ENCODE peak calls at places on chromosomes 2 and 18, in four cellular contexts. U, F, D and G are unnamed samples.

GRCh38 chr2:55048514-55048924 is 1.7 kb downstream of the RTN4 start:
- DNase-seq in U (no peak), F (peak), D (no peak), G (no peak)

GRCh38 chr2:183010112-183010511 is 28.1 kb downstream of the NCKAP1 start:
- DNase-seq in D (no peak), U (peak), F (peak), G (no peak)

GRCh38 chr2:152243723-152244122 is 68.2 kb upstream of the STAM2 start:
- DNase-seq in D (no peak), F (no peak), U (no peak), G (no peak)

GRCh38 chr2:121360566-121361300 is 75.7 kb upstream of the TFCP2L1 start:
- DNase-seq in D (peak), U (peak), F (peak), G (peak)

GRCh38 chr2:176174850-176175728 is 13.4 kb upstream of the HOXD1 start:
- DNase-seq in D (no peak), U (no peak), F (peak), G (no peak)

GRCh38 chr2:44642123-44642857 is 280.5 kb downstream of the CAMKMT start:
- DNase-seq in U (no peak), D (no peak), F (no peak), G (no peak)

GRCh38 chr18:1013951-1014350 is 109.3 kb downstream of the ADCYAP1 start:
- DNase-seq in D (no peak), F (no peak), U (no peak), G (no peak)

GRCh38 chr2:120436885-120437603 is 91.1 kb downstream of the INHBB start:
- DNase-seq in F (no peak), U (no peak), D (no peak), G (peak)

GRCh38 chr2:120780402-120780801 is 44.7 kb downstream of the GLI2 start:
- DNase-seq in F (no peak), U (no peak), D (no peak), G (no peak)

GRCh38 chr2:3124921-3125760 is 252.5 kb downstream of the EIPR1 start:
- DNase-seq in D (no peak), F (no peak), U (no peak), G (no peak)

GRCh38 chr2:240759454-240759853 is 60.6 kb downstream of the KIF1A start:
- DNase-seq in D (no peak), U (no peak), F (no peak), G (no peak)

GRCh38 chr2:77552956-77553355 is 30.8 kb upstream of the LRRTM4 start:
- DNase-seq in U (no peak), F (no peak), D (no peak), G (no peak)

GRCh38 chr2:29113027-29113686 is 2.1 kb upstream of the CLIP4 start:
- DNase-seq in D (no peak), F (no peak), U (no peak), G (no peak)

GRCh38 chr18:76252880-76253279 is 242.2 kb downstream of the ZNF516 start:
- DNase-seq in D (no peak), F (no peak), U (no peak), G (no peak)

GRCh38 chr2:150705767-150706166 is 218.3 kb upstream of the RND3 start:
- DNase-seq in D (no peak), U (no peak), F (no peak), G (no peak)

GRCh38 chr18:46621871-46622270 is 35.1 kb downstream of the LOXHD1 start:
- DNase-seq in F (no peak), U (no peak), D (no peak), G (no peak)

GRCh38 chr18:74661008-74661407 is 63.3 kb downstream of the ZNF407 start:
- DNase-seq in U (no peak), D (no peak), F (no peak), G (no peak)

GRCh38 chr2:233000886-233001750 is 11.9 kb downstream of the NGEF start:
- DNase-seq in D (no peak), U (no peak), F (no peak), G (no peak)

GRCh38 chr2:143852748-143853147 is 667.2 kb downstream of the ZEB2 start:
- DNase-seq in F (no peak), D (no peak), U (no peak), G (no peak)